ENCODE peak calls at places on chromosomes 3 and 15, in nine cellular contexts. One of them, this sample, is unnamed.

GRCh38 chr3:187165144-187165543 is 25.8 kb upstream of the RPL39L start:
- ATAC-seq in Right ventricle myocardium superior: peak; percentile 40
- ATAC-seq in HCT116: peak; percentile 90
- ATAC-seq in stimulated activated naive CD8-positive, alpha-beta T cell treated with anti-CD3 and anti-CD28 coated beads, Interleukin-15, Interleukin-2, amounts not matched to agents 100 U/mL and 50 U/mL, for 24 hours: peak; percentile 52
- ATAC-seq in SK-N-SH treated with all-trans-retinoic acid at 6 μM for 48 hours: peak; percentile 77
- ATAC-seq in effector memory CD8-positive, alpha-beta T cell: peak; percentile 77
- ATAC-seq in stimulated activated effector memory CD8-positive, alpha-beta T cell treated with anti-CD3 and anti-CD28 coated beads, Interleukin-12 subunit alpha, Interleukin-12 subunit beta, amount 100 ng/mL, for 72 hours: peak; percentile 55
- ATAC-seq in activated CD8-positive, alpha-beta T cell treated with anti-CD3 and anti-CD28 coated beads, Interleukin-2, amount 10 ng/mL, durations not matched to agents 7 days and 5 days: peak; percentile 47
- ATAC-seq in activated CD8-positive, alpha-beta memory T cell treated with anti-CD3 and anti-CD28 coated beads, Interleukin-2, amount 10 ng/mL, durations not matched to agents 7 days and 5 days: peak; percentile 70
- ATAC-seq in this sample: peak; percentile 48

GRCh38 chr15:68372291-68372811 is 59.6 kb downstream of the ITGA11 start:
- ATAC-seq in HCT116: peak; percentile 100
- ATAC-seq in activated CD8-positive, alpha-beta T cell treated with anti-CD3 and anti-CD28 coated beads, Interleukin-2, amount 10 ng/mL, durations not matched to agents 7 days and 5 days: no peak
- ATAC-seq in stimulated activated naive CD8-positive, alpha-beta T cell treated with anti-CD3 and anti-CD28 coated beads, Interleukin-15, Interleukin-2, amounts not matched to agents 100 U/mL and 50 U/mL, for 24 hours: no peak
- ATAC-seq in activated CD8-positive, alpha-beta memory T cell treated with anti-CD3 and anti-CD28 coated beads, Interleukin-2, amount 10 ng/mL, durations not matched to agents 7 days and 5 days: no peak
- ATAC-seq in effector memory CD8-positive, alpha-beta T cell: no peak
- ATAC-seq in Right ventricle myocardium superior: peak; percentile 67
- ATAC-seq in SK-N-SH treated with all-trans-retinoic acid at 6 μM for 48 hours: peak; percentile 95
- ATAC-seq in stimulated activated effector memory CD8-positive, alpha-beta T cell treated with anti-CD3 and anti-CD28 coated beads, Interleukin-12 subunit alpha, Interleukin-12 subunit beta, amount 100 ng/mL, for 72 hours: no peak
- ATAC-seq in this sample: no peak

GRCh38 chr3:40427045-40427669 is 30.0 kb upstream of the RPL14 start:
- ATAC-seq in activated CD8-positive, alpha-beta memory T cell treated with anti-CD3 and anti-CD28 coated beads, Interleukin-2, amount 10 ng/mL, durations not matched to agents 7 days and 5 days: no peak
- ATAC-seq in stimulated activated effector memory CD8-positive, alpha-beta T cell treated with anti-CD3 and anti-CD28 coated beads, Interleukin-12 subunit alpha, Interleukin-12 subunit beta, amount 100 ng/mL, for 72 hours: no peak
- ATAC-seq in Right ventricle myocardium superior: no peak
- ATAC-seq in activated CD8-positive, alpha-beta T cell treated with anti-CD3 and anti-CD28 coated beads, Interleukin-2, amount 10 ng/mL, durations not matched to agents 7 days and 5 days: no peak
- ATAC-seq in HCT116: no peak
- ATAC-seq in SK-N-SH treated with all-trans-retinoic acid at 6 μM for 48 hours: no peak
- ATAC-seq in effector memory CD8-positive, alpha-beta T cell: no peak
- ATAC-seq in stimulated activated naive CD8-positive, alpha-beta T cell treated with anti-CD3 and anti-CD28 coated beads, Interleukin-15, Interleukin-2, amounts not matched to agents 100 U/mL and 50 U/mL, for 24 hours: no peak
- ATAC-seq in this sample: no peak

GRCh38 chr3:52174896-52175295 is 20.7 kb upstream of the POC1A start:
- ATAC-seq in activated CD8-positive, alpha-beta T cell treated with anti-CD3 and anti-CD28 coated beads, Interleukin-2, amount 10 ng/mL, durations not matched to agents 7 days and 5 days: no peak
- ATAC-seq in stimulated activated naive CD8-positive, alpha-beta T cell treated with anti-CD3 and anti-CD28 coated beads, Interleukin-15, Interleukin-2, amounts not matched to agents 100 U/mL and 50 U/mL, for 24 hours: no peak
- ATAC-seq in HCT116: no peak
- ATAC-seq in Right ventricle myocardium superior: no peak
- ATAC-seq in SK-N-SH treated with all-trans-retinoic acid at 6 μM for 48 hours: no peak
- ATAC-seq in effector memory CD8-positive, alpha-beta T cell: peak; percentile 24
- ATAC-seq in activated CD8-positive, alpha-beta memory T cell treated with anti-CD3 and anti-CD28 coated beads, Interleukin-2, amount 10 ng/mL, durations not matched to agents 7 days and 5 days: no peak
- ATAC-seq in stimulated activated effector memory CD8-positive, alpha-beta T cell treated with anti-CD3 and anti-CD28 coated beads, Interleukin-12 subunit alpha, Interleukin-12 subunit beta, amount 100 ng/mL, for 72 hours: peak; percentile 84
- ATAC-seq in this sample: no peak

GRCh38 chr15:48358681-48359152 is 27.5 kb downstream of the DUT start:
- ATAC-seq in stimulated activated effector memory CD8-positive, alpha-beta T cell treated with anti-CD3 and anti-CD28 coated beads, Interleukin-12 subunit alpha, Interleukin-12 subunit beta, amount 100 ng/mL, for 72 hours: no peak
- ATAC-seq in SK-N-SH treated with all-trans-retinoic acid at 6 μM for 48 hours: peak; percentile 36
- ATAC-seq in activated CD8-positive, alpha-beta memory T cell treated with anti-CD3 and anti-CD28 coated beads, Interleukin-2, amount 10 ng/mL, durations not matched to agents 7 days and 5 days: no peak
- ATAC-seq in HCT116: no peak
- ATAC-seq in stimulated activated naive CD8-positive, alpha-beta T cell treated with anti-CD3 and anti-CD28 coated beads, Interleukin-15, Interleukin-2, amounts not matched to agents 100 U/mL and 50 U/mL, for 24 hours: no peak
- ATAC-seq in Right ventricle myocardium superior: peak; percentile 66
- ATAC-seq in effector memory CD8-positive, alpha-beta T cell: no peak
- ATAC-seq in activated CD8-positive, alpha-beta T cell treated with anti-CD3 and anti-CD28 coated beads, Interleukin-2, amount 10 ng/mL, durations not matched to agents 7 days and 5 days: no peak
- ATAC-seq in this sample: no peak

GRCh38 chr15:32979710-32980109 is 214.8 kb downstream of the FMN1 start:
- ATAC-seq in stimulated activated naive CD8-positive, alpha-beta T cell treated with anti-CD3 and anti-CD28 coated beads, Interleukin-15, Interleukin-2, amounts not matched to agents 100 U/mL and 50 U/mL, for 24 hours: no peak
- ATAC-seq in HCT116: no peak
- ATAC-seq in Right ventricle myocardium superior: no peak
- ATAC-seq in activated CD8-positive, alpha-beta T cell treated with anti-CD3 and anti-CD28 coated beads, Interleukin-2, amount 10 ng/mL, durations not matched to agents 7 days and 5 days: no peak
- ATAC-seq in effector memory CD8-positive, alpha-beta T cell: no peak
- ATAC-seq in activated CD8-positive, alpha-beta memory T cell treated with anti-CD3 and anti-CD28 coated beads, Interleukin-2, amount 10 ng/mL, durations not matched to agents 7 days and 5 days: no peak
- ATAC-seq in stimulated activated effector memory CD8-positive, alpha-beta T cell treated with anti-CD3 and anti-CD28 coated beads, Interleukin-12 subunit alpha, Interleukin-12 subunit beta, amount 100 ng/mL, for 72 hours: no peak
- ATAC-seq in SK-N-SH treated with all-trans-retinoic acid at 6 μM for 48 hours: peak; percentile 85
- ATAC-seq in this sample: no peak

GRCh38 chr3:108488631-108489030 is 21.8 kb downstream of the MYH15 start:
- ATAC-seq in effector memory CD8-positive, alpha-beta T cell: no peak
- ATAC-seq in HCT116: no peak
- ATAC-seq in activated CD8-positive, alpha-beta memory T cell treated with anti-CD3 and anti-CD28 coated beads, Interleukin-2, amount 10 ng/mL, durations not matched to agents 7 days and 5 days: no peak
- ATAC-seq in activated CD8-positive, alpha-beta T cell treated with anti-CD3 and anti-CD28 coated beads, Interleukin-2, amount 10 ng/mL, durations not matched to agents 7 days and 5 days: no peak
- ATAC-seq in stimulated activated effector memory CD8-positive, alpha-beta T cell treated with anti-CD3 and anti-CD28 coated beads, Interleukin-12 subunit alpha, Interleukin-12 subunit beta, amount 100 ng/mL, for 72 hours: peak; percentile 31
- ATAC-seq in stimulated activated naive CD8-positive, alpha-beta T cell treated with anti-CD3 and anti-CD28 coated beads, Interleukin-15, Interleukin-2, amounts not matched to agents 100 U/mL and 50 U/mL, for 24 hours: no peak
- ATAC-seq in SK-N-SH treated with all-trans-retinoic acid at 6 μM for 48 hours: peak; percentile 44
- ATAC-seq in Right ventricle myocardium superior: no peak
- ATAC-seq in this sample: no peak

GRCh38 chr3:100535610-100535943 is 43.2 kb downstream of the TMEM45A start:
- ATAC-seq in HCT116: no peak
- ATAC-seq in activated CD8-positive, alpha-beta T cell treated with anti-CD3 and anti-CD28 coated beads, Interleukin-2, amount 10 ng/mL, durations not matched to agents 7 days and 5 days: no peak
- ATAC-seq in effector memory CD8-positive, alpha-beta T cell: no peak
- ATAC-seq in stimulated activated effector memory CD8-positive, alpha-beta T cell treated with anti-CD3 and anti-CD28 coated beads, Interleukin-12 subunit alpha, Interleukin-12 subunit beta, amount 100 ng/mL, for 72 hours: no peak
- ATAC-seq in SK-N-SH treated with all-trans-retinoic acid at 6 μM for 48 hours: no peak
- ATAC-seq in stimulated activated naive CD8-positive, alpha-beta T cell treated with anti-CD3 and anti-CD28 coated beads, Interleukin-15, Interleukin-2, amounts not matched to agents 100 U/mL and 50 U/mL, for 24 hours: no peak
- ATAC-seq in activated CD8-positive, alpha-beta memory T cell treated with anti-CD3 and anti-CD28 coated beads, Interleukin-2, amount 10 ng/mL, durations not matched to agents 7 days and 5 days: no peak
- ATAC-seq in Right ventricle myocardium superior: peak; percentile 35
- ATAC-seq in this sample: no peak

GRCh38 chr3:160986060-160986459 is 119.1 kb downstream of the B3GALNT1 start:
- ATAC-seq in stimulated activated naive CD8-positive, alpha-beta T cell treated with anti-CD3 and anti-CD28 coated beads, Interleukin-15, Interleukin-2, amounts not matched to agents 100 U/mL and 50 U/mL, for 24 hours: no peak
- ATAC-seq in activated CD8-positive, alpha-beta memory T cell treated with anti-CD3 and anti-CD28 coated beads, Interleukin-2, amount 10 ng/mL, durations not matched to agents 7 days and 5 days: no peak
- ATAC-seq in effector memory CD8-positive, alpha-beta T cell: no peak
- ATAC-seq in SK-N-SH treated with all-trans-retinoic acid at 6 μM for 48 hours: no peak
- ATAC-seq in activated CD8-positive, alpha-beta T cell treated with anti-CD3 and anti-CD28 coated beads, Interleukin-2, amount 10 ng/mL, durations not matched to agents 7 days and 5 days: no peak
- ATAC-seq in stimulated activated effector memory CD8-positive, alpha-beta T cell treated with anti-CD3 and anti-CD28 coated beads, Interleukin-12 subunit alpha, Interleukin-12 subunit beta, amount 100 ng/mL, for 72 hours: no peak
- ATAC-seq in Right ventricle myocardium superior: no peak
- ATAC-seq in HCT116: no peak
- ATAC-seq in this sample: no peak

GRCh38 chr15:89077750-89078149 is 10.5 kb upstream of the ABHD2 start:
- ATAC-seq in stimulated activated naive CD8-positive, alpha-beta T cell treated with anti-CD3 and anti-CD28 coated beads, Interleukin-15, Interleukin-2, amounts not matched to agents 100 U/mL and 50 U/mL, for 24 hours: peak; percentile 86
- ATAC-seq in Right ventricle myocardium superior: no peak
- ATAC-seq in stimulated activated effector memory CD8-positive, alpha-beta T cell treated with anti-CD3 and anti-CD28 coated beads, Interleukin-12 subunit alpha, Interleukin-12 subunit beta, amount 100 ng/mL, for 72 hours: peak; percentile 91
- ATAC-seq in SK-N-SH treated with all-trans-retinoic acid at 6 μM for 48 hours: no peak
- ATAC-seq in activated CD8-positive, alpha-beta T cell treated with anti-CD3 and anti-CD28 coated beads, Interleukin-2, amount 10 ng/mL, durations not matched to agents 7 days and 5 days: no peak
- ATAC-seq in effector memory CD8-positive, alpha-beta T cell: no peak
- ATAC-seq in activated CD8-positive, alpha-beta memory T cell treated with anti-CD3 and anti-CD28 coated beads, Interleukin-2, amount 10 ng/mL, durations not matched to agents 7 days and 5 days: no peak
- ATAC-seq in HCT116: no peak
- ATAC-seq in this sample: no peak

GRCh38 chr3:146308222-146308621 is 57.3 kb upstream of the PLSCR4 start:
- ATAC-seq in activated CD8-positive, alpha-beta memory T cell treated with anti-CD3 and anti-CD28 coated beads, Interleukin-2, amount 10 ng/mL, durations not matched to agents 7 days and 5 days: no peak
- ATAC-seq in effector memory CD8-positive, alpha-beta T cell: no peak
- ATAC-seq in HCT116: no peak
- ATAC-seq in activated CD8-positive, alpha-beta T cell treated with anti-CD3 and anti-CD28 coated beads, Interleukin-2, amount 10 ng/mL, durations not matched to agents 7 days and 5 days: no peak
- ATAC-seq in SK-N-SH treated with all-trans-retinoic acid at 6 μM for 48 hours: peak; percentile 48
- ATAC-seq in Right ventricle myocardium superior: peak; percentile 68
- ATAC-seq in stimulated activated effector memory CD8-positive, alpha-beta T cell treated with anti-CD3 and anti-CD28 coated beads, Interleukin-12 subunit alpha, Interleukin-12 subunit beta, amount 100 ng/mL, for 72 hours: no peak
- ATAC-seq in stimulated activated naive CD8-positive, alpha-beta T cell treated with anti-CD3 and anti-CD28 coated beads, Interleukin-15, Interleukin-2, amounts not matched to agents 100 U/mL and 50 U/mL, for 24 hours: no peak
- ATAC-seq in this sample: no peak

GRCh38 chr15:45476395-45476794 is 46.2 kb downstream of the SLC30A4 start:
- ATAC-seq in activated CD8-positive, alpha-beta memory T cell treated with anti-CD3 and anti-CD28 coated beads, Interleukin-2, amount 10 ng/mL, durations not matched to agents 7 days and 5 days: no peak
- ATAC-seq in activated CD8-positive, alpha-beta T cell treated with anti-CD3 and anti-CD28 coated beads, Interleukin-2, amount 10 ng/mL, durations not matched to agents 7 days and 5 days: no peak
- ATAC-seq in SK-N-SH treated with all-trans-retinoic acid at 6 μM for 48 hours: no peak
- ATAC-seq in effector memory CD8-positive, alpha-beta T cell: no peak
- ATAC-seq in stimulated activated naive CD8-positive, alpha-beta T cell treated with anti-CD3 and anti-CD28 coated beads, Interleukin-15, Interleukin-2, amounts not matched to agents 100 U/mL and 50 U/mL, for 24 hours: no peak
- ATAC-seq in HCT116: no peak
- ATAC-seq in Right ventricle myocardium superior: no peak
- ATAC-seq in stimulated activated effector memory CD8-positive, alpha-beta T cell treated with anti-CD3 and anti-CD28 coated beads, Interleukin-12 subunit alpha, Interleukin-12 subunit beta, amount 100 ng/mL, for 72 hours: no peak
- ATAC-seq in this sample: no peak

GRCh38 chr3:167113466-167113865 is 266.6 kb downstream of the ZBBX start:
- ATAC-seq in activated CD8-positive, alpha-beta memory T cell treated with anti-CD3 and anti-CD28 coated beads, Interleukin-2, amount 10 ng/mL, durations not matched to agents 7 days and 5 days: no peak
- ATAC-seq in activated CD8-positive, alpha-beta T cell treated with anti-CD3 and anti-CD28 coated beads, Interleukin-2, amount 10 ng/mL, durations not matched to agents 7 days and 5 days: no peak
- ATAC-seq in Right ventricle myocardium superior: no peak
- ATAC-seq in stimulated activated naive CD8-positive, alpha-beta T cell treated with anti-CD3 and anti-CD28 coated beads, Interleukin-15, Interleukin-2, amounts not matched to agents 100 U/mL and 50 U/mL, for 24 hours: no peak
- ATAC-seq in HCT116: no peak
- ATAC-seq in stimulated activated effector memory CD8-positive, alpha-beta T cell treated with anti-CD3 and anti-CD28 coated beads, Interleukin-12 subunit alpha, Interleukin-12 subunit beta, amount 100 ng/mL, for 72 hours: no peak
- ATAC-seq in effector memory CD8-positive, alpha-beta T cell: no peak
- ATAC-seq in SK-N-SH treated with all-trans-retinoic acid at 6 μM for 48 hours: no peak
- ATAC-seq in this sample: no peak

GRCh38 chr3:45464336-45464809 is 76.0 kb downstream of the LARS2 start:
- ATAC-seq in activated CD8-positive, alpha-beta memory T cell treated with anti-CD3 and anti-CD28 coated beads, Interleukin-2, amount 10 ng/mL, durations not matched to agents 7 days and 5 days: no peak
- ATAC-seq in stimulated activated naive CD8-positive, alpha-beta T cell treated with anti-CD3 and anti-CD28 coated beads, Interleukin-15, Interleukin-2, amounts not matched to agents 100 U/mL and 50 U/mL, for 24 hours: no peak
- ATAC-seq in activated CD8-positive, alpha-beta T cell treated with anti-CD3 and anti-CD28 coated beads, Interleukin-2, amount 10 ng/mL, durations not matched to agents 7 days and 5 days: peak; percentile 53
- ATAC-seq in Right ventricle myocardium superior: no peak
- ATAC-seq in HCT116: no peak
- ATAC-seq in stimulated activated effector memory CD8-positive, alpha-beta T cell treated with anti-CD3 and anti-CD28 coated beads, Interleukin-12 subunit alpha, Interleukin-12 subunit beta, amount 100 ng/mL, for 72 hours: no peak
- ATAC-seq in effector memory CD8-positive, alpha-beta T cell: no peak
- ATAC-seq in SK-N-SH treated with all-trans-retinoic acid at 6 μM for 48 hours: no peak
- ATAC-seq in this sample: peak; percentile 45

GRCh38 chr15:62147149-62148013 is 17.7 kb downstream of the C2CD4B start:
- ATAC-seq in activated CD8-positive, alpha-beta memory T cell treated with anti-CD3 and anti-CD28 coated beads, Interleukin-2, amount 10 ng/mL, durations not matched to agents 7 days and 5 days: no peak
- ATAC-seq in activated CD8-positive, alpha-beta T cell treated with anti-CD3 and anti-CD28 coated beads, Interleukin-2, amount 10 ng/mL, durations not matched to agents 7 days and 5 days: no peak
- ATAC-seq in stimulated activated naive CD8-positive, alpha-beta T cell treated with anti-CD3 and anti-CD28 coated beads, Interleukin-15, Interleukin-2, amounts not matched to agents 100 U/mL and 50 U/mL, for 24 hours: no peak
- ATAC-seq in HCT116: no peak
- ATAC-seq in Right ventricle myocardium superior: no peak
- ATAC-seq in SK-N-SH treated with all-trans-retinoic acid at 6 μM for 48 hours: no peak
- ATAC-seq in stimulated activated effector memory CD8-positive, alpha-beta T cell treated with anti-CD3 and anti-CD28 coated beads, Interleukin-12 subunit alpha, Interleukin-12 subunit beta, amount 100 ng/mL, for 72 hours: no peak
- ATAC-seq in effector memory CD8-positive, alpha-beta T cell: no peak
- ATAC-seq in this sample: no peak